ENCODE peak calls at places on chromosomes 5 and 9, in five cellular contexts. One of them, this sample, is unnamed.

GRCh38 chr5:147752666-147753290 is 29.8 kb downstream of the JAKMIP2 start:
- DNase-seq in mucosa of gallbladder: no peak
- DNase-seq in A549: no peak
- DNase-seq in NCI-H748 treated with DMSO at 0.1 percent for 48 hours: no peak
- DNase-seq in body of pancreas: no peak
- DNase-seq in this sample: no peak

GRCh38 chr9:134554750-134555655 is 86.6 kb upstream of the COL5A1 start:
- DNase-seq in A549: no peak
- DNase-seq in NCI-H748 treated with DMSO at 0.1 percent for 48 hours: no peak
- DNase-seq in mucosa of gallbladder: no peak
- DNase-seq in body of pancreas: no peak
- DNase-seq in this sample: no peak

GRCh38 chr5:177429248-177430045 is 3.0 kb downstream of the GRK6 start:
- DNase-seq in body of pancreas: peak; percentile 80
- DNase-seq in NCI-H748 treated with DMSO at 0.1 percent for 48 hours: no peak
- DNase-seq in A549: no peak
- DNase-seq in mucosa of gallbladder: peak; percentile 44
- DNase-seq in this sample: no peak

GRCh38 chr9:34620061-34620994 is at the start of gene DCTN3:
- DNase-seq in mucosa of gallbladder: peak; percentile 94
- DNase-seq in NCI-H748 treated with DMSO at 0.1 percent for 48 hours: peak; percentile 90
- DNase-seq in A549: peak; percentile 97
- DNase-seq in body of pancreas: peak; percentile 97
- DNase-seq in this sample: peak; percentile 96

GRCh38 chr5:170107674-170108073 is 2.0 kb downstream of the FOXI1 start:
- DNase-seq in NCI-H748 treated with DMSO at 0.1 percent for 48 hours: no peak
- DNase-seq in mucosa of gallbladder: no peak
- DNase-seq in body of pancreas: no peak
- DNase-seq in A549: no peak
- DNase-seq in this sample: no peak

GRCh38 chr5:178110511-178110910 is 2.8 kb upstream of the N4BP3 start:
- DNase-seq in body of pancreas: no peak
- DNase-seq in NCI-H748 treated with DMSO at 0.1 percent for 48 hours: no peak
- DNase-seq in A549: no peak
- DNase-seq in mucosa of gallbladder: no peak
- DNase-seq in this sample: no peak

GRCh38 chr5:78496373-78496772 is 136.0 kb downstream of the SCAMP1 start:
- DNase-seq in mucosa of gallbladder: no peak
- DNase-seq in body of pancreas: no peak
- DNase-seq in NCI-H748 treated with DMSO at 0.1 percent for 48 hours: no peak
- DNase-seq in A549: no peak
- DNase-seq in this sample: no peak

GRCh38 chr9:16329699-16330113 is 540.8 kb downstream of the BNC2 start:
- DNase-seq in body of pancreas: peak; percentile 25
- DNase-seq in mucosa of gallbladder: peak; percentile 44
- DNase-seq in NCI-H748 treated with DMSO at 0.1 percent for 48 hours: no peak
- DNase-seq in A549: no peak
- DNase-seq in this sample: no peak

GRCh38 chr5:156021866-156022265 is 305.1 kb upstream of the SGCD start:
- DNase-seq in A549: no peak
- DNase-seq in mucosa of gallbladder: no peak
- DNase-seq in body of pancreas: no peak
- DNase-seq in NCI-H748 treated with DMSO at 0.1 percent for 48 hours: no peak
- DNase-seq in this sample: no peak

GRCh38 chr9:6467006-6467625 is 54.1 kb downstream of the UHRF2 start:
- DNase-seq in A549: no peak
- DNase-seq in body of pancreas: no peak
- DNase-seq in NCI-H748 treated with DMSO at 0.1 percent for 48 hours: no peak
- DNase-seq in mucosa of gallbladder: no peak
- DNase-seq in this sample: no peak

GRCh38 chr5:127419858-127420257 is 97.6 kb upstream of the PRRC1 start:
- DNase-seq in NCI-H748 treated with DMSO at 0.1 percent for 48 hours: no peak
- DNase-seq in body of pancreas: no peak
- DNase-seq in A549: no peak
- DNase-seq in mucosa of gallbladder: no peak
- DNase-seq in this sample: no peak

GRCh38 chr5:156594406-156594805 is 255.7 kb upstream of the PPP1R2B start:
- DNase-seq in A549: no peak
- DNase-seq in NCI-H748 treated with DMSO at 0.1 percent for 48 hours: no peak
- DNase-seq in body of pancreas: no peak
- DNase-seq in mucosa of gallbladder: no peak
- DNase-seq in this sample: no peak

GRCh38 chr9:109017061-109017460 is 3.8 kb upstream of the CTNNAL1 start:
- DNase-seq in NCI-H748 treated with DMSO at 0.1 percent for 48 hours: no peak
- DNase-seq in A549: no peak
- DNase-seq in mucosa of gallbladder: no peak
- DNase-seq in body of pancreas: peak; percentile 63
- DNase-seq in this sample: no peak

GRCh38 chr5:118937393-118938061 is 50.8 kb downstream of the DTWD2 start:
- DNase-seq in body of pancreas: peak; percentile 38
- DNase-seq in mucosa of gallbladder: no peak
- DNase-seq in NCI-H748 treated with DMSO at 0.1 percent for 48 hours: no peak
- DNase-seq in A549: no peak
- DNase-seq in this sample: peak; percentile 10

GRCh38 chr5:98096155-98096554 is 677.3 kb upstream of the RGMB start:
- DNase-seq in A549: no peak
- DNase-seq in mucosa of gallbladder: no peak
- DNase-seq in body of pancreas: no peak
- DNase-seq in NCI-H748 treated with DMSO at 0.1 percent for 48 hours: no peak
- DNase-seq in this sample: no peak

GRCh38 chr9:14909631-14910177 is 524 bp downstream of the FREM1 start:
- DNase-seq in A549: no peak
- DNase-seq in NCI-H748 treated with DMSO at 0.1 percent for 48 hours: peak; percentile 35
- DNase-seq in mucosa of gallbladder: no peak
- DNase-seq in body of pancreas: no peak
- DNase-seq in this sample: no peak

GRCh38 chr9:33750307-33750838 is 45.0 kb upstream of the PRSS3 start:
- DNase-seq in mucosa of gallbladder: peak; percentile 14
- DNase-seq in body of pancreas: no peak
- DNase-seq in NCI-H748 treated with DMSO at 0.1 percent for 48 hours: no peak
- DNase-seq in A549: peak; percentile 53
- DNase-seq in this sample: peak; percentile 10

GRCh38 chr5:142013734-142014495 is 1.1 kb upstream of the GNPDA1 start:
- DNase-seq in NCI-H748 treated with DMSO at 0.1 percent for 48 hours: no peak
- DNase-seq in A549: no peak
- DNase-seq in mucosa of gallbladder: peak; percentile 37
- DNase-seq in body of pancreas: peak; percentile 62
- DNase-seq in this sample: peak; percentile 12

GRCh38 chr5:1205255-1206180 is 4.1 kb downstream of the SLC6A19 start:
- DNase-seq in NCI-H748 treated with DMSO at 0.1 percent for 48 hours: no peak
- DNase-seq in A549: no peak
- DNase-seq in body of pancreas: no peak
- DNase-seq in mucosa of gallbladder: no peak
- DNase-seq in this sample: no peak

GRCh38 chr5:147918899-147919298 is 12.6 kb upstream of the C5orf46 start:
- DNase-seq in mucosa of gallbladder: no peak
- DNase-seq in NCI-H748 treated with DMSO at 0.1 percent for 48 hours: peak; percentile 48
- DNase-seq in body of pancreas: no peak
- DNase-seq in A549: no peak
- DNase-seq in this sample: no peak

GRCh38 chr5:118236108-118236849 is 752.1 kb downstream of the DTWD2 start:
- DNase-seq in NCI-H748 treated with DMSO at 0.1 percent for 48 hours: no peak
- DNase-seq in A549: no peak
- DNase-seq in body of pancreas: no peak
- DNase-seq in mucosa of gallbladder: no peak
- DNase-seq in this sample: no peak

GRCh38 chr9:130174920-130175321 is 2.7 kb downstream of the NCS1 start:
- DNase-seq in NCI-H748 treated with DMSO at 0.1 percent for 48 hours: no peak
- DNase-seq in mucosa of gallbladder: peak; percentile 39
- DNase-seq in A549: no peak
- DNase-seq in body of pancreas: no peak
- DNase-seq in this sample: no peak

GRCh38 chr9:96646081-96646991 is 8.8 kb downstream of the PRXL2C start:
- DNase-seq in NCI-H748 treated with DMSO at 0.1 percent for 48 hours: no peak
- DNase-seq in A549: no peak
- DNase-seq in body of pancreas: peak; percentile 37
- DNase-seq in mucosa of gallbladder: peak; percentile 18
- DNase-seq in this sample: no peak

GRCh38 chr5:74641014-74641777 is 668 bp upstream of the ENC1 start:
- DNase-seq in NCI-H748 treated with DMSO at 0.1 percent for 48 hours: peak; percentile 92
- DNase-seq in A549: peak; percentile 66
- DNase-seq in mucosa of gallbladder: peak; percentile 92
- DNase-seq in body of pancreas: peak; percentile 79
- DNase-seq in this sample: peak; percentile 66

GRCh38 chr9:9791621-9792020 is 821.2 kb downstream of the PTPRD start:
- DNase-seq in body of pancreas: no peak
- DNase-seq in A549: no peak
- DNase-seq in mucosa of gallbladder: no peak
- DNase-seq in NCI-H748 treated with DMSO at 0.1 percent for 48 hours: no peak
- DNase-seq in this sample: no peak

This sample was measured in HuH-7.